ENCODE peak calls at places on chromosome 17, in eight cellular contexts. B is nephron progenitor cell; Z is upper lobe of left lung; R is CD8-positive, alpha-beta T cell; K is HFF-Myc; E is GM06990; S is neural crest cell; F is kidney epithelial cell. Q is an unnamed sample.
A peak's percentile ranks its signal among the peaks of the same experiment; 100 is the strongest.

GRCh38 chr17:44966348-44967025 is 1.6 kb downstream of the C1QL1 start:
- DNase-seq in B (no peak), Z (no peak), R (no peak), K (no peak), E (no peak), S (no peak), F (no peak), Q (no peak)

GRCh38 chr17:45936610-45937009 is 42.3 kb downstream of the MAPT start:
- DNase-seq in B (no peak), Z (no peak), R (no peak), K (no peak), E (no peak), S (no peak), F (no peak), Q (no peak)

GRCh38 chr17:5668557-5669138 is 84.3 kb upstream of the NLRP1 start:
- DNase-seq in B (no peak), Z (no peak), R (no peak), K (no peak), E (no peak), S (no peak), F (no peak), Q (no peak)

GRCh38 chr17:81049372-81049911 is 14.5 kb downstream of the BAIAP2 start:
- DNase-seq in B (no peak), Z (no peak), R (no peak), K (no peak), E (no peak), S (no peak), F (no peak), Q (no peak)

GRCh38 chr17:8186446-8186786 is 3.6 kb downstream of the BORCS6 start:
- DNase-seq in B (no peak), Z (no peak), R (no peak), K (no peak), E (no peak), S (no peak), F (no peak), Q (no peak)

GRCh38 chr17:77817953-77818352 is 140.6 kb upstream of the TNRC6C start:
- DNase-seq in B (no peak), Z (no peak), R (no peak), K (no peak), E (no peak), S (no peak), F (no peak), Q (no peak)

GRCh38 chr17:64281962-64282752 is 19.1 kb upstream of the TEX2 start:
- DNase-seq in B (peak; percentile 56), Z (peak; percentile 73), R (peak; percentile 46), K (peak; percentile 44), E (no peak), S (peak; percentile 70), F (no peak), Q (peak; percentile 22)

GRCh38 chr17:32445976-32446375 is 1.7 kb downstream of the PSMD11 start:
- DNase-seq in B (no peak), Z (no peak), R (no peak), K (no peak), E (no peak), S (no peak), F (no peak), Q (no peak)

GRCh38 chr17:80908776-80909175 is 82.9 kb upstream of the CHMP6 start:
- DNase-seq in B (no peak), Z (no peak), R (no peak), K (no peak), E (no peak), S (no peak), F (no peak), Q (no peak)

GRCh38 chr17:72971513-72971880 is 121.0 kb downstream of the SLC39A11 start:
- DNase-seq in B (no peak), Z (no peak), R (no peak), K (no peak), E (no peak), S (no peak), F (no peak), Q (no peak)

GRCh38 chr17:39672522-39673334 is 4.5 kb downstream of the PNMT start:
- DNase-seq in B (no peak), Z (no peak), R (no peak), K (no peak), E (no peak), S (no peak), F (no peak), Q (no peak)

GRCh38 chr17:74271902-74272563 is 2.0 kb upstream of the DNAI2 start:
- DNase-seq in B (no peak), Z (peak; percentile 80), R (no peak), K (no peak), E (no peak), S (no peak), F (no peak), Q (no peak)

GRCh38 chr17:71342726-71343125 is 778.1 kb upstream of the SOX9 start:
- DNase-seq in B (no peak), Z (no peak), R (no peak), K (no peak), E (no peak), S (no peak), F (no peak), Q (no peak)

GRCh38 chr17:81094744-81095607 is 60.0 kb downstream of the BAIAP2 start:
- DNase-seq in B (peak; percentile 76), Z (peak; percentile 79), R (peak; percentile 90), K (peak; percentile 99), E (no peak), S (peak; percentile 79), F (peak; percentile 100), Q (peak; percentile 44)

GRCh38 chr17:6543079-6544010 is 13.0 kb downstream of the PITPNM3 start:
- DNase-seq in B (no peak), Z (no peak), R (no peak), K (no peak), E (no peak), S (no peak), F (no peak), Q (no peak)

GRCh38 chr17:1560582-1561170 is 1.9 kb downstream of the PITPNA start:
- DNase-seq in B (no peak), Z (no peak), R (no peak), K (no peak), E (no peak), S (no peak), F (no peak), Q (no peak)

GRCh38 chr17:1559743-1560581 is 2.6 kb downstream of the PITPNA start:
- DNase-seq in B (no peak), Z (no peak), R (no peak), K (no peak), E (no peak), S (no peak), F (no peak), Q (no peak)

GRCh38 chr17:1562178-1562643 is 381 bp downstream of the PITPNA start:
- DNase-seq in B (no peak), Z (no peak), R (peak; percentile 30), K (no peak), E (no peak), S (peak; percentile 33), F (no peak), Q (peak; percentile 35)

GRCh38 chr17:1563786-1564613 is 1.4 kb upstream of the PITPNA start:
- DNase-seq in B (no peak), Z (no peak), R (no peak), K (no peak), E (no peak), S (no peak), F (no peak), Q (no peak)

DNA sequence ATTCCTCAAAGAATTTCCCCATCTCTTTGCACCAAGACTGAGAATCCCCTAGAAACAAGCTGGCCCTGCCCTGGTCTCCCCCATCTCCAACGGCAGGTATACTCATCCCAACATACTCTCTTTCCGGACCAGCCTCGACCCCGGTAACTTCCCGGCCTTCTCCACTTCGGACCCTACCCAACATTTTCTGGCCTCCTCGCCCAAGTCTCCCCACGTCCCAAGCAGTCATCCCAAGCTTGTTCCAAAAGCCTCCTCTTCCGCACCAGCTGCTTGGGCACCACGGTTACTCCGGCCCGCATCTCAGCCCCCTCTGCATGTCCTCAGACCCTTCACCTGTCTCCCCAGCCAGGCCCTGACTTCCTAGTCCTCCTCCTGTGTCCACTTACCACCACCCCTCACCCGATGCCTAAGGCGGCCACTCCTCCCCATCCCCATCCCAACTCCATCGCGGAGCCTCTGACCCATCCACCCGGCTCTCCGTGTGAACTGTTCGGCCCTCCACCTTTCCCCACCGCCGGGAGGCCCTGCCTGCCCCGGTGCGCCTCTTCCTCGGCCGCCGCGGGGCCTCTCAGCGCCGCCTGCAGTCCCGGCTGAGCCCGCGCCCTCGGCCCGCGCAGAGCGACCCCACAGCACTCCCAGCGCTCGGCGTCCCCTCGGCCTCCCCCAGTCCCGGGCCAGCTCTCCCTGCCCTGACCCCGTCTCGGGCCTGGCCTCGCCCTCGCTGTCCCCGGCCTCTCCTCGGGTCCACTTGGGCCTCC is 993 bp downstream of the PITPNA start:
- DNase-seq in B (peak; percentile 59), Z (no peak), R (peak; percentile 27), K (no peak), E (peak; percentile 49), S (peak; percentile 32), F (no peak), Q (peak; percentile 42)
- TF ChIP-seq CTCF in B (no peak), Z (no peak), R (peak; percentile 38), K (no peak), E (peak; percentile 13), S (peak; percentile 45), F (no peak), Q (peak; percentile 45)

GRCh38 chr17:10198509-10199249 is at the start of gene GAS7:
- DNase-seq in B (peak; percentile 89), Z (peak; percentile 53), R (peak; percentile 25), K (no peak), E (peak; percentile 32), S (peak; percentile 62), F (no peak), Q (peak; percentile 17)
- TF ChIP-seq CTCF in B (no peak), Z (no peak), R (no peak), K (no peak), E (no peak), S (no peak), F (no peak), Q (no peak)

GRCh38 chr17:48002208-48002919 is 31.5 kb downstream of the CDK5RAP3 start:
- DNase-seq in B (no peak), Z (no peak), R (no peak), K (peak; percentile 25), E (peak; percentile 42), S (no peak), F (peak; percentile 83), Q (no peak)

GRCh38 chr17:48003686-48004120 is 32.8 kb downstream of the CDK5RAP3 start:
- DNase-seq in B (no peak), Z (no peak), R (no peak), K (no peak), E (peak; percentile 33), S (no peak), F (no peak), Q (no peak)

GRCh38 chr17:48006936-48007703 is 30.5 kb downstream of the COPZ2 start:
- DNase-seq in B (no peak), Z (peak; percentile 39), R (no peak), K (no peak), E (no peak), S (no peak), F (no peak), Q (no peak)

GRCh38 chr17:48002920-48003685 is 32.2 kb downstream of the CDK5RAP3 start:
- DNase-seq in B (peak; percentile 46), Z (no peak), R (no peak), K (no peak), E (peak; percentile 30), S (no peak), F (no peak), Q (no peak)

GRCh38 chr17:48004973-48005372 is 32.6 kb downstream of the COPZ2 start:
- DNase-seq in B (no peak), Z (no peak), R (no peak), K (no peak), E (no peak), S (no peak), F (no peak), Q (no peak)
- TF ChIP-seq CTCF in B (no peak), Z (no peak), R (no peak), K (no peak), E (no peak), S (no peak), F (no peak), Q (no peak)

GRCh38 chr17:19237389-19238166 is 412 bp downstream of the EPN2 start:
- DNase-seq in B (peak; percentile 64), Z (peak; percentile 24), R (no peak), K (no peak), E (peak; percentile 64), S (no peak), F (no peak), Q (peak; percentile 39)
- TF ChIP-seq CTCF in B (no peak), Z (no peak), R (no peak), K (no peak), E (no peak), S (peak; percentile 37), F (no peak), Q (peak; percentile 2)

Q was measured in progenitor cell of endocrine pancreas.